ENCODE peak calls at places on chromosomes 1 and 21, in eight cellular contexts. V is glutamatergic neuron; W is central memory CD8-positive, alpha-beta T cell; D is GM04504; T is WTC11; Q is left lung; J is HT-29; M is iPS-NIHi11. U is an unnamed sample.

GRCh38 chr1:109493227-109493626 is 667 bp upstream of the CYB561D1 start:
- DNase-seq in V (no peak), W (no peak), D (no peak), T (no peak), Q (no peak), J (no peak), M (no peak), U (no peak)

GRCh38 chr1:162019006-162019405 is 4.7 kb downstream of the OLFML2B start:
- DNase-seq in V (no peak), W (no peak), D (no peak), T (no peak), Q (no peak), J (peak), M (no peak), U (peak)

GRCh38 chr21:33070921-33071877 is 1.3 kb downstream of the OLIG1 start:
- DNase-seq in V (peak), W (no peak), D (no peak), T (peak), Q (peak), J (no peak), M (peak), U (no peak)

GRCh38 chr1:193767891-193768290 is 581.5 kb upstream of the B3GALT2 start:
- DNase-seq in V (no peak), W (no peak), D (no peak), T (no peak), Q (no peak), J (no peak), M (no peak), U (no peak)

GRCh38 chr1:114289321-114289720 is 135.7 kb upstream of the SYT6 start:
- DNase-seq in V (no peak), W (no peak), D (no peak), T (no peak), Q (no peak), J (no peak), M (no peak), U (no peak)

GRCh38 chr1:52057876-52058275 is 1.8 kb downstream of the BTF3L4 start:
- DNase-seq in V (no peak), W (no peak), D (no peak), T (no peak), Q (no peak), J (no peak), M (no peak), U (no peak)

GRCh38 chr1:154847891-154848290 is 22.2 kb downstream of the KCNN3 start:
- DNase-seq in V (no peak), W (no peak), D (no peak), T (no peak), Q (no peak), J (no peak), M (no peak), U (no peak)

GRCh38 chr1:171055966-171056643 is 34.6 kb upstream of the FMO3 start:
- DNase-seq in V (no peak), W (no peak), D (no peak), T (no peak), Q (no peak), J (no peak), M (no peak), U (no peak)

GRCh38 chr21:42389449-42389835 is 6.4 kb downstream of the TMPRSS3 start:
- DNase-seq in V (peak), W (no peak), D (no peak), T (peak), Q (peak), J (peak), M (peak), U (no peak)

GRCh38 chr1:48756704-48757316 is 19.9 kb downstream of the BEND5 start:
- DNase-seq in V (no peak), W (no peak), D (no peak), T (no peak), Q (no peak), J (no peak), M (peak), U (no peak)

GRCh38 chr1:248897412-248898337 is 8.4 kb upstream of the PGBD2 start:
- DNase-seq in V (no peak), W (no peak), D (no peak), T (peak), Q (no peak), J (no peak), M (no peak), U (no peak)

GRCh38 chr1:64955093-64956066 is 11.0 kb downstream of the JAK1 start:
- DNase-seq in V (no peak), W (no peak), D (no peak), T (no peak), Q (no peak), J (no peak), M (no peak), U (no peak)

GRCh38 chr1:23368562-23369334 is 888 bp downstream of the ZNF436 start:
- DNase-seq in V (peak), W (peak), D (peak), T (peak), Q (peak), J (peak), M (peak), U (peak)

GRCh38 chr1:212138441-212138840 is 102.9 kb downstream of the DTL start:
- DNase-seq in V (no peak), W (no peak), D (no peak), T (no peak), Q (no peak), J (no peak), M (no peak), U (no peak)

GRCh38 chr1:22364326-22364650 is 87.4 kb upstream of the ZBTB40 start:
- DNase-seq in V (no peak), W (no peak), D (no peak), T (no peak), Q (no peak), J (no peak), M (no peak), U (no peak)

GRCh38 chr1:245673920-245674414 is 519.2 kb downstream of the KIF26B start:
- DNase-seq in V (no peak), W (no peak), D (no peak), T (no peak), Q (no peak), J (no peak), M (no peak), U (no peak)

GRCh38 chr1:53278294-53278693 is 40.0 kb upstream of the MAGOH start:
- DNase-seq in V (peak), W (peak), D (no peak), T (peak), Q (peak), J (peak), M (peak), U (peak)

GRCh38 chr1:87959236-87959635 is 630.6 kb downstream of the LMO4 start:
- DNase-seq in V (no peak), W (no peak), D (no peak), T (no peak), Q (no peak), J (no peak), M (no peak), U (no peak)

GRCh38 chr21:31693222-31693621 is 33.7 kb downstream of the SOD1 start:
- DNase-seq in V (no peak), W (no peak), D (no peak), T (no peak), Q (no peak), J (no peak), M (no peak), U (no peak)

GRCh38 chr1:101996830-101997485 is at the start of gene OLFM3:
- DNase-seq in V (peak), W (no peak), D (no peak), T (peak), Q (peak), J (no peak), M (peak), U (peak)

GRCh38 chr1:165542015-165542631 is 1.7 kb upstream of the LRRC52 start:
- DNase-seq in V (no peak), W (no peak), D (no peak), T (no peak), Q (no peak), J (no peak), M (no peak), U (no peak)

GRCh38 chr1:12472798-12473551 is 145.0 kb downstream of the DHRS3 start:
- DNase-seq in V (no peak), W (no peak), D (no peak), T (no peak), Q (peak), J (no peak), M (no peak), U (no peak)

GRCh38 chr1:24362982-24363614 is 43.9 kb downstream of the GRHL3 start:
- DNase-seq in V (no peak), W (no peak), D (peak), T (no peak), Q (no peak), J (no peak), M (no peak), U (peak)

GRCh38 chr1:37177230-37177864 is 143.0 kb upstream of the GRIK3 start:
- DNase-seq in V (peak), W (no peak), D (no peak), T (peak), Q (no peak), J (peak), M (peak), U (no peak)

GRCh38 chr21:31802331-31802730 is 70.4 kb upstream of the SCAF4 start:
- DNase-seq in V (no peak), W (no peak), D (no peak), T (no peak), Q (no peak), J (no peak), M (peak), U (no peak)

GRCh38 chr21:40386301-40386911 is 460.6 kb downstream of the DSCAM start:
- DNase-seq in V (peak), W (no peak), D (no peak), T (peak), Q (peak), J (peak), M (peak), U (peak)